ENCODE peak calls at places on chromosomes 6 and 20, in ten cellular contexts. B is HepG2, Z is endothelial cell of umbilical vein, H is SK-N-SH, P is suprapubic skin, W is stomach, A is spleen, X is upper lobe of left lung, M is HCT116, U is prostate gland. T is an unnamed sample. For H3K36me3 and H3K27me3, the result is how much of the 10 kb centered on the place peaks cover.

GRCh38 chr6:81655696-81656095 is 96.8 kb downstream of the TENT5A start:
- DNase-seq in M (no peak), U (no peak), Z (no peak), H (no peak), P (no peak), X (no peak), A (no peak), W (no peak), B (no peak), T (no peak)

GRCh38 chr20:30811896-30812671 is 445.4 kb upstream of the DEFB115 start:
- DNase-seq in X (peak), A (peak), B (no peak), U (no peak), P (no peak), Z (no peak), W (no peak), H (peak), M (no peak), T (no peak)

GRCh38 chr20:34111057-34111711 is 859 bp downstream of the EIF2S2 start:
- DNase-seq in X (no peak), A (peak), Z (peak), B (no peak), M (no peak), U (no peak), W (no peak), P (peak), H (peak), T (peak)

GRCh38 chr20:37325206-37325605 is 20.7 kb upstream of the SRC start:
- DNase-seq in X (no peak), U (no peak), B (no peak), W (no peak), A (peak), H (no peak), M (no peak), P (no peak), Z (no peak), T (no peak)

GRCh38 chr20:23456873-23457272 is 4.2 kb upstream of the CST11 start:
- DNase-seq in B (no peak), W (no peak), A (no peak), P (no peak), M (no peak), Z (no peak), X (no peak), U (no peak), H (no peak), T (no peak)

GRCh38 chr6:29964904-29965872 is 22.9 kb downstream of the HLA-A start:
- DNase-seq in H (peak), U (peak), W (peak), A (peak), P (no peak), X (no peak), Z (peak), B (peak), M (peak), T (peak)

GRCh38 chr6:4693158-4693557 is 83.0 kb upstream of the CDYL start:
- DNase-seq in X (no peak), A (no peak), P (no peak), W (no peak), B (no peak), Z (no peak), U (no peak), H (no peak), M (no peak), T (no peak)

GRCh38 chr20:8127553-8128255 is 4.4 kb upstream of the PLCB1 start:
- DNase-seq in H (no peak), Z (no peak), U (no peak), A (no peak), X (no peak), B (no peak), W (no peak), P (no peak), M (no peak), T (no peak)

GRCh38 chr6:28635547-28636158 is 110.0 kb downstream of the GPX5 start:
- DNase-seq in X (peak), W (no peak), B (no peak), Z (no peak), A (no peak), P (no peak), U (no peak), M (no peak), H (peak), T (no peak)

GRCh38 chr6:39814236-39814635 is 22.1 kb downstream of the DAAM2 start:
- DNase-seq in Z (no peak), W (no peak), X (no peak), P (no peak), U (no peak), B (no peak), A (no peak), M (no peak), H (no peak), T (no peak)

GRCh38 chr6:48691420-48691819 is 580.4 kb upstream of the PTCHD4 start:
- DNase-seq in H (no peak), B (no peak), P (no peak), A (no peak), M (no peak), W (no peak), X (no peak), U (no peak), Z (no peak), T (no peak)

GRCh38 chr6:57147955-57148858 is 23.9 kb upstream of the BAG2 start:
- DNase-seq in B (no peak), H (no peak), W (no peak), P (no peak), U (no peak), X (no peak), A (no peak), Z (no peak), M (no peak), T (no peak)

GRCh38 chr6:129701721-129702455 is 8.1 kb downstream of the ARHGAP18 start:
- DNase-seq in A (no peak), H (no peak), B (no peak), P (no peak), U (no peak), W (no peak), X (no peak), Z (no peak), M (no peak), T (no peak)

GRCh38 chr20:5735845-5736530 is 14.2 kb upstream of the SHLD1 start:
- DNase-seq in B (no peak), W (no peak), M (no peak), U (no peak), X (no peak), H (no peak), A (no peak), P (no peak), Z (no peak), T (no peak)

GRCh38 chr20:34472246-34472925 is 43.8 kb upstream of the DYNLRB1 start:
- DNase-seq in U (no peak), M (peak), P (no peak), A (no peak), B (no peak), H (no peak), Z (peak), W (no peak), X (no peak), T (no peak)

GRCh38 chr20:11654766-11655165 is 262.9 kb upstream of the BTBD3 start:
- DNase-seq in A (no peak), W (no peak), U (no peak), X (no peak), Z (no peak), H (no peak), M (no peak), P (no peak), B (no peak), T (no peak)

GRCh38 chr6:107080036-107080435 is 35.3 kb downstream of the BEND3 start:
- DNase-seq in B (peak), H (no peak), M (peak), W (no peak), A (no peak), Z (no peak), U (no peak), X (no peak), P (no peak), T (no peak)

GRCh38 chr6:169806718-169807117 is 55.3 kb downstream of the ERMARD start:
- DNase-seq in B (no peak), H (no peak), M (no peak), P (no peak), A (peak), U (no peak), Z (no peak), X (no peak), W (no peak), T (no peak)

GRCh38 chr6:77425676-77426075 is 37.6 kb downstream of the HTR1B start:
- DNase-seq in B (no peak), A (no peak), H (no peak), Z (no peak), P (no peak), U (no peak), M (no peak), W (no peak), X (no peak), T (no peak)

GRCh38 chr20:31924561-31924960 is 27.3 kb downstream of the PDRG1 start:
- DNase-seq in X (no peak), U (no peak), W (no peak), B (no peak), P (no peak), M (no peak), Z (no peak), A (no peak), H (no peak), T (no peak)

GRCh38 chr6:111361648-111362047 is 121.4 kb downstream of the REV3L start:
- DNase-seq in Z (peak), U (no peak), W (no peak), A (no peak), B (peak), P (no peak), M (peak), X (no peak), H (peak), T (peak)

GRCh38 chr6:158799051-158799792 is 19.9 kb downstream of the EZR start:
- DNase-seq in H (peak), P (no peak), A (no peak), M (no peak), B (peak), W (peak), Z (peak), X (no peak), U (peak), T (peak)

GRCh38 chr6:156651438-156651837 is 125.7 kb upstream of the ARID1B start:
- DNase-seq in X (no peak), M (no peak), P (no peak), Z (no peak), U (no peak), W (no peak), H (no peak), B (no peak), A (no peak), T (no peak)

GRCh38 chr6:12516070-12516469 is 200.5 kb upstream of the PHACTR1 start:
- DNase-seq in Z (no peak), P (no peak), A (no peak), U (no peak), M (no peak), X (no peak), H (no peak), B (no peak), W (peak), T (peak)

GRCh38 chr6:96162711-96163120 is 146.9 kb downstream of the FUT9 start:
- DNase-seq in B (no peak), X (no peak), H (no peak), W (no peak), U (no peak), Z (no peak), P (no peak), A (no peak), M (no peak), T (no peak)

GRCh38 chr6:149140910-149141290 is 176.6 kb upstream of the TAB2 start:
- DNase-seq in X (no peak), B (no peak), Z (peak), M (no peak), P (no peak), W (no peak), U (no peak), H (no peak), A (no peak), T (no peak)

GRCh38 chr6:72031471-72031870 is 145.1 kb downstream of the RIMS1 start:
- DNase-seq in Z (no peak), B (no peak), M (no peak), X (no peak), A (no peak), H (no peak), W (no peak), P (no peak), U (no peak), T (no peak)

GRCh38 chr6:170236131-170236851 is 54.6 kb downstream of the DLL1 start:
- DNase-seq in U (no peak), P (no peak), A (peak), H (no peak), W (no peak), Z (no peak), M (no peak), B (no peak), X (no peak), T (no peak)

GRCh38 chr20:49320460-49320859 is 42.6 kb upstream of the ZNFX1 start:
- DNase-seq in X (no peak), H (peak), M (peak), B (peak), P (no peak), U (no peak), Z (peak), A (no peak), W (no peak), T (no peak)

GRCh38 chr6:33277663-33278391 is 904 bp downstream of the B3GALT4 start:
- DNase-seq in W (no peak), H (peak), B (no peak), M (no peak), X (no peak), A (peak), Z (no peak), U (no peak), P (peak), T (peak)

GRCh38 chr6:34145161-34146020 is 496 bp downstream of the GRM4 start:
- DNase-seq in B (no peak), X (peak), Z (peak), W (no peak), H (peak), M (no peak), A (peak), U (no peak), P (no peak), T (no peak)

GRCh38 chr6:158754738-158755137 is 64.4 kb downstream of the EZR start:
- DNase-seq in H (peak), U (no peak), A (no peak), M (no peak), Z (no peak), B (no peak), P (no peak), X (no peak), W (no peak), T (no peak)

GRCh38 chr6:125809771-125810315 is 19.1 kb downstream of the NCOA7 start:
- DNase-seq in U (no peak), X (no peak), Z (no peak), P (no peak), M (no peak), H (no peak), A (no peak), W (no peak), B (no peak), T (no peak)

GRCh38 chr6:15296735-15297134 is 50.9 kb downstream of the JARID2 start:
- DNase-seq in Z (no peak), A (no peak), U (no peak), B (no peak), H (no peak), P (no peak), X (no peak), W (no peak), M (no peak), T (no peak)

GRCh38 chr6:10800810-10801209 is 37.5 kb downstream of the MAK start:
- DNase-seq in U (no peak), A (no peak), M (peak), X (no peak), Z (peak), H (no peak), W (no peak), P (no peak), B (peak), T (no peak)

GRCh38 chr6:136751991-136752390 is 40.3 kb downstream of the MAP3K5 start:
- DNase-seq in P (no peak), W (no peak), H (no peak), B (no peak), M (no peak), A (no peak), U (no peak), Z (no peak), X (no peak), T (no peak)

GRCh38 chr20:50723672-50724071 is 7.7 kb upstream of the PARD6B start:
- DNase-seq in U (no peak), M (no peak), B (no peak), H (no peak), Z (no peak), X (no peak), A (no peak), W (no peak), P (no peak), T (no peak)

GRCh38 chr20:50720582-50720981 is 10.8 kb upstream of the PARD6B start:
- DNase-seq in P (no peak), H (no peak), Z (no peak), W (no peak), X (no peak), U (no peak), B (no peak), A (no peak), M (no peak), T (no peak)

GRCh38 chr20:50722466-50723155 is 8.8 kb upstream of the PARD6B start:
- DNase-seq in A (no peak), M (no peak), U (no peak), B (no peak), W (no peak), P (no peak), X (no peak), Z (no peak), H (no peak), T (no peak)

GRCh38 chr20:50724112-50724724 is 7.2 kb upstream of the PARD6B start:
- DNase-seq in X (no peak), W (no peak), Z (no peak), H (no peak), U (no peak), A (no peak), B (no peak), P (no peak), M (no peak), T (no peak)

GRCh38 chr20:50721881-50722281 is 9.5 kb upstream of the PARD6B start:
- DNase-seq in P (peak), B (no peak), H (no peak), M (no peak), W (peak), U (peak), Z (no peak), A (no peak), X (no peak), T (no peak)
- TF ChIP-seq POLR2AphosphoS5 in P (peak), B (no peak), H (no peak), M (no peak), W (no peak), U (peak), Z (no peak), A (no peak), X (no peak), T (no peak)

DNA sequence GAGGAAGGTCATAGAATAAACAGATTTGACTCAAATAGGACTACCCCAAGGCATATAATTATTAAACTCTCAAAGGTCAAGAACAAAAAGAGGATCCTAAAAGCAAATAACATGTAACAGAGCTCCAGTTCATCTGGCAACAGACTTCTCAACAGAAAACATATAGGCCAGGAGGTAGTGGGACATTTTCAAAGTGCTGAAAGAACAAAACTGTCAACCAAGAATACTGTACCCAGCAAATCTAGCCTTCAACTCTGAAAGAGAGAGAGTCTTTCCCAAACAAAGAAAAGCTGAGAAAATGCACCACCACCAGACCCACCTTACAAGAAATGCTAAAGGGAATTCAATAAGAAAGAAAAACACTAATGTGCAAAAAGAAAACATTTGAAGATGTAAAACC is 11.9 kb downstream of the NQO2 start:
- DNase-seq in B (no peak), H (no peak), Z (no peak), X (no peak), M (no peak), W (no peak), P (no peak), A (no peak), U (no peak), T (no peak)
- H3K36me3 ChIP-seq in B (under half), H (under half), Z (under half), X (under half), M (under half), W (under half), P (half or more), A (under half), U (under half), T (under half)

GRCh38 chr20:2165871-2166270 is 64.2 kb downstream of the STK35 start:
- DNase-seq in W (peak), A (no peak), P (no peak), M (no peak), Z (no peak), U (no peak), H (no peak), B (no peak), X (no peak), T (no peak)
- H3K27me3 ChIP-seq in W (under half), A (under half), P (under half), M (under half), Z (under half), U (under half), H (under half), B (under half), X (under half), T (under half)

DNA sequence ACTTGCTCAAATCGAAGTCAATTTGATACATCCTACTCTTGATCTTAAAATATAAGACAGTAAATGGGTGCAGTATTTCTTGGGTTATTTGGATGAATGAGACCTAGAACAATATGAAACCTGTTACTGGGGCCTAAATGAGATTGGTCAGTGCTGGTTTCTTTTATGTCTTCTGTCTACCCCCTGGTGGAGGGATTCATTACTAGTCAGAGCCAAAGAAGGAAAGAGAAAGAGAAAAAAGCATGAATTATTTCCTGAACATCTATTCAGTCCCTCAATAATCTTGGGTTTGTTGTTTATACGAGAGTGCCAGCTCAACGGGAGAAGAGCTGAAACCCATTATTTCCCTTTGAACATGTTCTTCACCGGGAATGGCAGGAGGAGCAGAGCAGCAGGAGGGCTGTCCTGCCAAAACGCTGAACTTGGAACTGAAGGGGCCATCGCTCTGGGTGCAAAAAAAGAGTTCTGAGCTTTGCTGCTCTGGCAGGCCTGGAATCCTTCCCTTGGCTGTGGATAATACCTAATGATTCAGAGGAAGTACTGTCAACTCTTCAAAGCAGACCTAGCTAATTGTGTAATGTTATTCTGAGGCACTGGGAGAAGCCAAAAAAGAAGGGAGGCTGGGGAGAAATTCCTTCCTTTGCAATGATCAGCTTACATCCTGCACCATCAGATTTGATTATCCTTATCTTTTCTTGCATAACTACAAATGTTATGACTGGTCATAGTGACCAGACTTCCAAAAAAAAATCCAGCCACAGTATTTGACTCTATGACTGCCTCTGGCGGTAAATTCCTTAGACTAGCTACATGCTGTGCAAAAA is 72.0 kb downstream of the BLOC1S5 start:
- DNase-seq in B (peak), Z (peak), P (no peak), X (no peak), H (peak), A (no peak), W (no peak), M (peak), U (no peak), T (no peak)
- TF ChIP-seq POLR2AphosphoS5 in B (no peak), Z (peak), P (no peak), X (no peak), H (no peak), A (no peak), W (no peak), M (no peak), U (no peak), T (no peak)

GRCh38 chr20:35653893-35654292 is 10.8 kb downstream of the CPNE1 start:
- DNase-seq in X (no peak), H (no peak), W (no peak), U (no peak), Z (no peak), A (no peak), B (no peak), M (no peak), P (no peak), T (no peak)

GRCh38 chr20:35653430-35653734 is 11.3 kb downstream of the CPNE1 start:
- DNase-seq in Z (no peak), W (no peak), U (no peak), B (no peak), H (no peak), X (no peak), A (no peak), M (no peak), P (no peak), T (no peak)

GRCh38 chr20:35650632-35651031 is 14.1 kb downstream of the CPNE1 start:
- DNase-seq in X (no peak), Z (no peak), P (no peak), M (no peak), U (no peak), B (no peak), W (no peak), A (no peak), H (no peak), T (no peak)

GRCh38 chr20:35654415-35654814 is 10.3 kb downstream of the CPNE1 start:
- DNase-seq in W (no peak), B (no peak), P (no peak), Z (no peak), U (no peak), M (no peak), A (no peak), H (no peak), X (no peak), T (no peak)

GRCh38 chr20:35652641-35653429 is 11.9 kb downstream of the CPNE1 start:
- DNase-seq in X (peak), B (no peak), W (no peak), Z (no peak), U (no peak), H (no peak), P (no peak), M (no peak), A (no peak), T (no peak)
- H3K36me3 ChIP-seq in X (under half), B (under half), W (under half), Z (under half), U (under half), H (half or more), P (under half), M (under half), A (under half), T (under half)